ENCODE peak calls at places on chromosomes 6 and 20, in six cellular contexts. One of them, this sample, is unnamed.

GRCh38 chr6:20186981-20187380 is 25.3 kb downstream of the MBOAT1 start:
- DNase-seq in neuronal stem cell: no peak
- DNase-seq in H1: no peak
- DNase-seq in IMR-90: no peak
- DNase-seq in trophoblast cell: no peak
- DNase-seq in mesenchymal stem cell: no peak
- DNase-seq in this sample: no peak

GRCh38 chr20:57655812-57656161 is 35.6 kb upstream of the ZBP1 start:
- DNase-seq in mesenchymal stem cell: no peak
- DNase-seq in H1: peak
- DNase-seq in trophoblast cell: no peak
- DNase-seq in neuronal stem cell: no peak
- DNase-seq in IMR-90: no peak
- DNase-seq in this sample: no peak

GRCh38 chr20:10611357-10611756 is 62.4 kb downstream of the JAG1 start:
- DNase-seq in IMR-90: peak
- DNase-seq in H1: peak
- DNase-seq in neuronal stem cell: no peak
- DNase-seq in trophoblast cell: peak
- DNase-seq in mesenchymal stem cell: peak
- DNase-seq in this sample: peak

GRCh38 chr6:27176096-27176495 is 71.4 kb upstream of the PRSS16 start:
- DNase-seq in mesenchymal stem cell: peak
- DNase-seq in H1: no peak
- DNase-seq in trophoblast cell: peak
- DNase-seq in neuronal stem cell: no peak
- DNase-seq in IMR-90: peak
- DNase-seq in this sample: no peak

GRCh38 chr6:25623874-25624273 is 28.1 kb upstream of the SCGN start:
- DNase-seq in neuronal stem cell: no peak
- DNase-seq in mesenchymal stem cell: no peak
- DNase-seq in IMR-90: no peak
- DNase-seq in H1: no peak
- DNase-seq in trophoblast cell: no peak
- DNase-seq in this sample: no peak

GRCh38 chr6:128347123-128347522 is 173.3 kb downstream of the PTPRK start:
- DNase-seq in mesenchymal stem cell: peak
- DNase-seq in H1: no peak
- DNase-seq in IMR-90: no peak
- DNase-seq in trophoblast cell: no peak
- DNase-seq in neuronal stem cell: no peak
- DNase-seq in this sample: no peak

GRCh38 chr20:13302647-13303425 is 81.8 kb downstream of the ISM1 start:
- DNase-seq in neuronal stem cell: no peak
- DNase-seq in trophoblast cell: no peak
- DNase-seq in IMR-90: no peak
- DNase-seq in mesenchymal stem cell: peak
- DNase-seq in H1: peak
- DNase-seq in this sample: peak

GRCh38 chr20:47784599-47785320 is 521 bp downstream of the SULF2 start:
- DNase-seq in neuronal stem cell: no peak
- DNase-seq in IMR-90: peak
- DNase-seq in H1: peak
- DNase-seq in trophoblast cell: no peak
- DNase-seq in mesenchymal stem cell: peak
- DNase-seq in this sample: peak

GRCh38 chr6:36109092-36109491 is 21.2 kb upstream of the MAPK13 start:
- DNase-seq in H1: no peak
- DNase-seq in mesenchymal stem cell: no peak
- DNase-seq in neuronal stem cell: no peak
- DNase-seq in IMR-90: no peak
- DNase-seq in trophoblast cell: no peak
- DNase-seq in this sample: no peak

GRCh38 chr6:74253261-74253660 is 557.3 kb downstream of the CD109 start:
- DNase-seq in neuronal stem cell: no peak
- DNase-seq in mesenchymal stem cell: no peak
- DNase-seq in IMR-90: no peak
- DNase-seq in H1: no peak
- DNase-seq in trophoblast cell: peak
- DNase-seq in this sample: no peak

GRCh38 chr6:149170564-149171452 is 146.7 kb upstream of the TAB2 start:
- DNase-seq in mesenchymal stem cell: no peak
- DNase-seq in trophoblast cell: no peak
- DNase-seq in neuronal stem cell: no peak
- DNase-seq in IMR-90: no peak
- DNase-seq in H1: no peak
- DNase-seq in this sample: no peak

GRCh38 chr20:6731951-6732580 is 35.4 kb upstream of the BMP2 start:
- DNase-seq in trophoblast cell: no peak
- DNase-seq in H1: no peak
- DNase-seq in IMR-90: no peak
- DNase-seq in mesenchymal stem cell: no peak
- DNase-seq in neuronal stem cell: no peak
- DNase-seq in this sample: no peak

GRCh38 chr6:79813854-79814477 is 133.4 kb downstream of the ELOVL4 start:
- DNase-seq in trophoblast cell: peak
- DNase-seq in mesenchymal stem cell: peak
- DNase-seq in IMR-90: peak
- DNase-seq in H1: peak
- DNase-seq in neuronal stem cell: peak
- DNase-seq in this sample: peak

GRCh38 chr20:59729476-59729875 is 125.1 kb downstream of the PHACTR3 start:
- DNase-seq in mesenchymal stem cell: no peak
- DNase-seq in IMR-90: no peak
- DNase-seq in H1: no peak
- DNase-seq in neuronal stem cell: no peak
- DNase-seq in trophoblast cell: no peak
- DNase-seq in this sample: no peak

GRCh38 chr6:82178084-82178758 is 69.3 kb downstream of the IBTK start:
- DNase-seq in IMR-90: peak
- DNase-seq in neuronal stem cell: no peak
- DNase-seq in trophoblast cell: no peak
- DNase-seq in mesenchymal stem cell: peak
- DNase-seq in H1: no peak
- DNase-seq in this sample: no peak

GRCh38 chr6:6993503-6994237 is 114.1 kb upstream of the RREB1 start:
- DNase-seq in IMR-90: no peak
- DNase-seq in mesenchymal stem cell: peak
- DNase-seq in neuronal stem cell: no peak
- DNase-seq in trophoblast cell: no peak
- DNase-seq in H1: no peak
- DNase-seq in this sample: no peak

GRCh38 chr6:80641591-80641990 is 535.1 kb downstream of the BCKDHB start:
- DNase-seq in neuronal stem cell: no peak
- DNase-seq in trophoblast cell: no peak
- DNase-seq in H1: no peak
- DNase-seq in mesenchymal stem cell: peak
- DNase-seq in IMR-90: peak
- DNase-seq in this sample: no peak

GRCh38 chr6:77361018-77361417 is 102.3 kb downstream of the HTR1B start:
- DNase-seq in neuronal stem cell: no peak
- DNase-seq in mesenchymal stem cell: no peak
- DNase-seq in IMR-90: no peak
- DNase-seq in H1: no peak
- DNase-seq in trophoblast cell: no peak
- DNase-seq in this sample: no peak

GRCh38 chr6:139534472-139535115 is 160.1 kb upstream of the CITED2 start:
- DNase-seq in H1: no peak
- DNase-seq in neuronal stem cell: no peak
- DNase-seq in mesenchymal stem cell: peak
- DNase-seq in trophoblast cell: no peak
- DNase-seq in IMR-90: no peak
- DNase-seq in this sample: no peak
- H3K23ac ChIP-seq in H1: no peak
- H3K23ac ChIP-seq in neuronal stem cell: no peak
- H3K23ac ChIP-seq in mesenchymal stem cell: no peak
- H3K23ac ChIP-seq in trophoblast cell: no peak
- H3K23ac ChIP-seq in IMR-90: peak
- H3K23ac ChIP-seq in this sample: no peak

GRCh38 chr6:11758878-11759277 is 19.7 kb downstream of the ADTRP start:
- DNase-seq in trophoblast cell: no peak
- DNase-seq in neuronal stem cell: no peak
- DNase-seq in H1: no peak
- DNase-seq in IMR-90: no peak
- DNase-seq in mesenchymal stem cell: no peak
- DNase-seq in this sample: no peak
- H4K91ac ChIP-seq in trophoblast cell: no peak
- H4K91ac ChIP-seq in neuronal stem cell: no peak
- H4K91ac ChIP-seq in H1: no peak
- H4K91ac ChIP-seq in IMR-90: peak
- H4K91ac ChIP-seq in mesenchymal stem cell: no peak
- H4K91ac ChIP-seq in this sample: no peak

GRCh38 chr20:3126527-3126859 is 33.2 kb downstream of the FASTKD5 start:
- DNase-seq in trophoblast cell: no peak
- DNase-seq in mesenchymal stem cell: no peak
- DNase-seq in IMR-90: no peak
- DNase-seq in H1: no peak
- DNase-seq in neuronal stem cell: no peak
- DNase-seq in this sample: no peak
- H2AK5ac ChIP-seq in trophoblast cell: no peak
- H2AK5ac ChIP-seq in mesenchymal stem cell: no peak
- H2AK5ac ChIP-seq in IMR-90: no peak
- H2AK5ac ChIP-seq in H1: no peak
- H2AK5ac ChIP-seq in neuronal stem cell: no peak
- H2AK5ac ChIP-seq in this sample: no peak

GRCh38 chr20:45308078-45308778 is at the start of gene MATN4:
- DNase-seq in H1: peak
- DNase-seq in trophoblast cell: no peak
- DNase-seq in IMR-90: no peak
- DNase-seq in neuronal stem cell: no peak
- DNase-seq in mesenchymal stem cell: no peak
- DNase-seq in this sample: peak

GRCh38 chr20:45304464-45304999 is 2.1 kb upstream of the RBPJL start:
- DNase-seq in mesenchymal stem cell: no peak
- DNase-seq in H1: no peak
- DNase-seq in neuronal stem cell: no peak
- DNase-seq in IMR-90: no peak
- DNase-seq in trophoblast cell: no peak
- DNase-seq in this sample: peak

GRCh38 chr20:45307076-45307645 is 521 bp downstream of the RBPJL start:
- DNase-seq in IMR-90: no peak
- DNase-seq in neuronal stem cell: no peak
- DNase-seq in mesenchymal stem cell: no peak
- DNase-seq in H1: no peak
- DNase-seq in trophoblast cell: no peak
- DNase-seq in this sample: peak

GRCh38 chr20:45305262-45305661 is 1.4 kb upstream of the RBPJL start:
- DNase-seq in neuronal stem cell: no peak
- DNase-seq in mesenchymal stem cell: no peak
- DNase-seq in IMR-90: no peak
- DNase-seq in trophoblast cell: no peak
- DNase-seq in H1: no peak
- DNase-seq in this sample: peak

GRCh38 chr20:45306431-45306982 is at the start of gene RBPJL:
- DNase-seq in trophoblast cell: no peak
- DNase-seq in mesenchymal stem cell: peak
- DNase-seq in neuronal stem cell: no peak
- DNase-seq in IMR-90: no peak
- DNase-seq in H1: peak
- DNase-seq in this sample: peak
- H3K23ac ChIP-seq in trophoblast cell: no peak
- H3K23ac ChIP-seq in mesenchymal stem cell: no peak
- H3K23ac ChIP-seq in neuronal stem cell: peak
- H3K23ac ChIP-seq in IMR-90: no peak
- H3K23ac ChIP-seq in H1: no peak
- H3K23ac ChIP-seq in this sample: no peak

DNA sequence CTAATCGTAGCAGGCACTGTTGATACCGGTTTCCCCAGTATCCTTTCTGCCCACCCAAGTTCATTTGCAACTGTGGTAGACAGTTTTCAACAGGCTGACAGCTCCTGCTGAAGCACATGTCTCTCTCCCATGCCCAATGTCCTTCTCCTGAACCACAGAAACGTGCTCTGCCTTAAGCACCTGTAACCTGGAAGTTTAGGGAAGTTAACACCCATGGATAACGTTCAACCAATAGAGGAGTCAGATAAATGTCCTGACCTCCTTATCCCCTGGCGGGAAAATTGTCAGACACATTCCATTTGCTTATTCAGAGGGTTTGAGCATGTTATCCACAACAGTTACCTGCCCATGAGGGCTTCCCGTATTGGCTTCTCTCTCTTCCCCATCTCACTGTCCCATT is 29.8 kb upstream of the MOCS1 start:
- DNase-seq in mesenchymal stem cell: no peak
- DNase-seq in IMR-90: no peak
- DNase-seq in trophoblast cell: peak
- DNase-seq in H1: no peak
- DNase-seq in neuronal stem cell: no peak
- DNase-seq in this sample: no peak
- H4K91ac ChIP-seq in mesenchymal stem cell: peak
- H4K91ac ChIP-seq in IMR-90: peak
- H4K91ac ChIP-seq in trophoblast cell: no peak
- H4K91ac ChIP-seq in H1: no peak
- H4K91ac ChIP-seq in neuronal stem cell: no peak
- H4K91ac ChIP-seq in this sample: no peak

GRCh38 chr6:85643530-85644373 is 1.1 kb upstream of the SYNCRIP start:
- DNase-seq in H1: peak
- DNase-seq in neuronal stem cell: peak
- DNase-seq in trophoblast cell: peak
- DNase-seq in IMR-90: peak
- DNase-seq in mesenchymal stem cell: peak
- DNase-seq in this sample: peak
- H2AK5ac ChIP-seq in H1: no peak
- H2AK5ac ChIP-seq in neuronal stem cell: peak
- H2AK5ac ChIP-seq in trophoblast cell: peak
- H2AK5ac ChIP-seq in IMR-90: peak
- H2AK5ac ChIP-seq in mesenchymal stem cell: no peak
- H2AK5ac ChIP-seq in this sample: no peak

This sample was measured in H9.